ENCODE peak calls at places on chromosomes 12 and 14, in five cellular contexts. D, L, B, P and K are unnamed samples.

GRCh38 chr12:23810327-23810902 is 139.1 kb downstream of the SOX5 start:
- DNase-seq in D (no peak), L (no peak), B (no peak), P (no peak), K (no peak)

GRCh38 chr14:37931998-37932397 is 275.7 kb upstream of the SSTR1 start:
- DNase-seq in D (no peak), L (no peak), B (no peak), P (no peak), K (no peak)

GRCh38 chr12:75011120-75011519 is 198.5 kb downstream of the KCNC2 start:
- DNase-seq in D (no peak), L (no peak), B (no peak), P (no peak), K (peak)

GRCh38 chr12:128551266-128552025 is 272.3 kb downstream of the SLC15A4 start:
- DNase-seq in D (no peak), L (no peak), B (no peak), P (no peak), K (no peak)

GRCh38 chr14:53758141-53758540 is 198.5 kb downstream of the BMP4 start:
- DNase-seq in D (no peak), L (no peak), B (no peak), P (no peak), K (no peak)

GRCh38 chr14:97584528-97584927 is 787.3 kb downstream of the VRK1 start:
- DNase-seq in D (no peak), L (no peak), B (no peak), P (no peak), K (peak)

GRCh38 chr12:54287316-54288157 is 7.0 kb downstream of the HNRNPA1 start:
- DNase-seq in D (peak), L (no peak), B (no peak), P (no peak), K (no peak)

GRCh38 chr12:125214289-125214688 is 149.1 kb downstream of the AACS start:
- DNase-seq in D (no peak), L (no peak), B (no peak), P (no peak), K (no peak)

GRCh38 chr12:99707883-99708282 is 60.3 kb downstream of the GARIN6 start:
- DNase-seq in D (no peak), L (no peak), B (no peak), P (no peak), K (no peak)

GRCh38 chr12:114693532-114693931 is 9.6 kb upstream of the TBX3 start:
- DNase-seq in D (no peak), L (no peak), B (no peak), P (no peak), K (no peak)

GRCh38 chr14:105588236-105588860 is 62.0 kb downstream of the TMEM121 start:
- DNase-seq in D (peak), L (no peak), B (no peak), P (no peak), K (no peak)

GRCh38 chr12:6335451-6336078 is 6.3 kb downstream of the TNFRSF1A start:
- DNase-seq in D (peak), L (peak), B (peak), P (peak), K (peak)

GRCh38 chr12:42588981-42589464 is 523 bp downstream of the PRICKLE1 start:
- DNase-seq in D (peak), L (peak), B (peak), P (no peak), K (peak)